ENCODE peak calls at places on chromosomes 1 and 21, in five cellular contexts. X, D, T, V and B are unnamed samples.
A peak's percentile ranks its signal among the peaks of the same experiment; 100 is the strongest.

GRCh38 chr1:244796719-244797406 is 38.6 kb upstream of the COX20 start:
- DNase-seq in D (no peak), T (peak; percentile 86), X (peak; percentile 39), V (peak; percentile 38), B (no peak)

GRCh38 chr1:117189109-117189437 is 21.7 kb downstream of the VTCN1 start:
- DNase-seq in T (no peak), X (no peak), V (no peak), D (no peak), B (no peak)

GRCh38 chr1:29785137-29785527 is 548.8 kb downstream of the PTPRU start:
- DNase-seq in D (no peak), V (no peak), T (no peak), X (no peak), B (no peak)

GRCh38 chr21:38773108-38774061 is 32.3 kb upstream of the ETS2 start:
- DNase-seq in V (peak; percentile 69), D (no peak), X (no peak), T (no peak), B (no peak)

GRCh38 chr1:163528710-163529348 is 207.1 kb downstream of the NUF2 start:
- DNase-seq in D (no peak), X (no peak), T (peak; percentile 33), V (no peak), B (no peak)

GRCh38 chr1:29933110-29933509 is 696.8 kb downstream of the PTPRU start:
- DNase-seq in D (no peak), V (no peak), T (no peak), X (no peak), B (no peak)

GRCh38 chr1:147618077-147618569 is 52.2 kb downstream of the ACP6 start:
- DNase-seq in V (no peak), D (no peak), T (no peak), X (peak; percentile 12), B (no peak)

GRCh38 chr1:2322593-2323295 is 68.6 kb downstream of the MORN1 start:
- DNase-seq in D (no peak), T (no peak), X (no peak), V (no peak), B (no peak)

GRCh38 chr1:203210350-203210749 is 19.1 kb downstream of the CHIT1 start:
- DNase-seq in X (no peak), T (no peak), D (no peak), V (no peak), B (no peak)

GRCh38 chr21:45004481-45005263 is 64.8 kb downstream of the SLX9 start:
- DNase-seq in D (peak; percentile 37), V (peak; percentile 24), T (no peak), X (no peak), B (no peak)

GRCh38 chr1:179101566-179101965 is 19.7 kb downstream of the TOR3A start:
- DNase-seq in X (no peak), D (no peak), T (no peak), V (no peak), B (no peak)

GRCh38 chr1:179107706-179108629 is 26.1 kb downstream of the TOR3A start:
- DNase-seq in X (no peak), T (no peak), V (no peak), D (no peak), B (no peak)

GRCh38 chr1:179104851-179105250 is 23.0 kb downstream of the TOR3A start:
- DNase-seq in X (no peak), T (no peak), V (no peak), D (no peak), B (no peak)

GRCh38 chr1:179105393-179105792 is 23.5 kb downstream of the TOR3A start:
- DNase-seq in T (no peak), V (no peak), X (no peak), D (no peak), B (no peak)

GRCh38 chr1:179103999-179104398 is 22.1 kb downstream of the TOR3A start:
- DNase-seq in V (no peak), T (no peak), X (no peak), D (no peak), B (no peak)
- H3K36me3 ChIP-seq in V (peaks cover 51% of the 10 kb centered on the region), T (no peaks in the 10 kb centered on the region), X (peaks cover 6% of the 10 kb centered on the region), D (peaks cover 9% of the 10 kb centered on the region), B (peaks cover 13% of the 10 kb centered on the region)

DNA sequence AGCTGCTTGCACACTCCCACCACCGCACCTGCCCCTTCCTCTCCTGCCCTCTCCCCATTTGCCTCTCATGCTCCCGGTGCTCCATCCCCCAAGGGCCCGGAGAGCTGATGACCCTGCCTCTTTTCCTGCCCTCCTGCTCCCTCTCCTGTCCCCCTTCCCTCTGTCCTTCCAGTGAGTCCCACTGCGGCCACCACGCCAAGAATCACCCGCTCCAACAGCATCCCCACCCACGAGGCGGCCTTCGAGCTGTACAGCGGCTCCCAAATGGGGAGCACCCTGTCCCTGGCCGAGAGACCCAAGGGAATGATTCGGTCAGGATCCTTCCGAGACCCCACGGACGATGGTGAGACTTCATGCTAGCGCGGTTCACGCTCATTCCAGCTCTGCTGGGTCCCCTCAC is 40.7 kb upstream of the IPO9 start:
- DNase-seq in T (no peak), V (no peak), X (no peak), D (no peak), B (no peak)
- H3K4me1 ChIP-seq in T (peaks cover 21% of the 10 kb centered on the region), V (peaks cover 63% of the 10 kb centered on the region), X (no peaks in the 10 kb centered on the region), D (peaks cover 19% of the 10 kb centered on the region), B (peaks cover 41% of the 10 kb centered on the region)

DNA sequence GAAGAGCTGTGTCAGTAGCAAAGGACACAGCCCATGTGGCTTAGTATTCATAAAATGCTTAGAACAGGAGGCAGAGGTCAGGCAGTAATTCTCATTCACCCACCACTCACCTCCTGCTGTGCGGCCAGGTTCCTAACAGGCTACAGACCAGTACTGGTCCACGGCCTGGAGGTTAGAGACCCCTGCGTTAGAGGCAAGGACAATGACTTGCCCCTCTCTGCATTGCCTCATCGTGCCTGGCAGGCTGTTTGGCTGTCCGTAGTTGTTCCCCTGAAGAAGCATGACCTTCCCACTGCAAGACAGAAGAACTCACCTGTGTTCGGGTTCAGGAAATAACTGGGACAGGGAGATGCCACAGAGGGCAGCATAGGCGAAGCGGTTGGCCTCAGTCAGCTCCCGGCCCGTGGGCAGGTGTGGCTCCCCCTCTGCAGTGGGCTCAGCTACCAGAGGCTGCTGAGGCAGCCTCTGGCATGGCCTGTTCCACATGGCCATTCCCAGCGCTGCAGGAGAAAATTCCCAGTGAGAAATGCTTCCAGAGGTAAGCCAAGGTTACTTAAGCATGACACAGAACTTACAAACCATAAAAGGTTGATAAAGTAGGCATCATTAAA is 19.3 kb downstream of the TMCO4 start:
- DNase-seq in V (no peak), D (no peak), T (no peak), X (no peak), B (no peak)
- H3K36me3 ChIP-seq in V (peaks cover 44% of the 10 kb centered on the region), D (peaks cover 17% of the 10 kb centered on the region), T (no peaks in the 10 kb centered on the region), X (peaks cover 16% of the 10 kb centered on the region), B (no peaks in the 10 kb centered on the region)

GRCh38 chr1:74396942-74397341 is 115.5 kb downstream of the LRRC53 start:
- DNase-seq in T (peak; percentile 74), V (peak; percentile 57), D (peak; percentile 59), X (no peak), B (no peak)
- H3K4me1 ChIP-seq in T (peaks cover 10% of the 10 kb centered on the region), V (peaks cover 34% of the 10 kb centered on the region), D (no peaks in the 10 kb centered on the region), X (no peaks in the 10 kb centered on the region), B (no peaks in the 10 kb centered on the region)

GRCh38 chr1:55724551-55725325 is 509.6 kb upstream of the USP24 start:
- DNase-seq in T (no peak), D (no peak), V (no peak), X (no peak), B (no peak)
- H3K36me3 ChIP-seq in T (no peaks in the 10 kb centered on the region), D (no peaks in the 10 kb centered on the region), V (no peaks in the 10 kb centered on the region), X (no peaks in the 10 kb centered on the region), B (no peaks in the 10 kb centered on the region)

GRCh38 chr1:218350022-218350525 is 4.9 kb downstream of the TGFB2 start:
- DNase-seq in X (no peak), D (no peak), T (no peak), V (no peak), B (no peak)
- H3K4me1 ChIP-seq in X (peaks cover 16% of the 10 kb centered on the region), D (peaks cover 35% of the 10 kb centered on the region), T (no peaks in the 10 kb centered on the region), V (peaks cover 17% of the 10 kb centered on the region), B (peaks cover 58% of the 10 kb centered on the region)

GRCh38 chr21:46544003-46544402 is 60.9 kb downstream of the S100B start:
- DNase-seq in X (no peak), D (peak; percentile 15), V (no peak), T (no peak), B (no peak)

GRCh38 chr21:46545911-46546310 is 59.0 kb downstream of the S100B start:
- DNase-seq in T (no peak), X (no peak), V (no peak), D (no peak), B (no peak)

GRCh38 chr21:46546799-46547198 is 58.1 kb downstream of the S100B start:
- DNase-seq in V (no peak), D (no peak), X (no peak), T (no peak), B (no peak)

GRCh38 chr21:46544824-46545223 is 60.1 kb downstream of the S100B start:
- DNase-seq in T (no peak), X (no peak), V (no peak), D (no peak), B (no peak)

DNA sequence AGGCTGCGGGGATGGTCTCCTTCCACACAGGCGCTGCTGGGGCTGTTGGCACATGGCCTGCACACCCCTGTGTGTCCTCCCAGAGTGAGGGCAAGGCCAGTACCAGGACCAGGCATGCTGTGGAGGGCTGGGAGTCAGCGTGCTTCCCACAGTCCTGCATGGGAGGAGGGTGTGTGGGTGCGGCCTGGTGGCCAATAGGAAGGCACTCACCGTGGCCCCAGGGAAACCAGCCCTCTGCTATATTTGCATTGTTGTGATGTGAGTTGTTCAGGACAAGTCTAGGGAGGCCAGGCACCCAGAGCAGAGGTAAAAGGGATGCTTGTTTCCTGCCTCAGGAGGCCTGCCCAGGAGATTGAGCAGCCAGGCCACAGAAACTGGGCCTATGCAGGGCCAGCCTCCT is 59.5 kb downstream of the S100B start:
- DNase-seq in V (no peak), T (no peak), D (peak; percentile 15), X (no peak), B (no peak)
- H3K36me3 ChIP-seq in V (peaks cover 95% of the 10 kb centered on the region), T (no peaks in the 10 kb centered on the region), D (peaks cover 100% of the 10 kb centered on the region), X (peaks cover 18% of the 10 kb centered on the region), B (peaks cover 80% of the 10 kb centered on the region)

DNA sequence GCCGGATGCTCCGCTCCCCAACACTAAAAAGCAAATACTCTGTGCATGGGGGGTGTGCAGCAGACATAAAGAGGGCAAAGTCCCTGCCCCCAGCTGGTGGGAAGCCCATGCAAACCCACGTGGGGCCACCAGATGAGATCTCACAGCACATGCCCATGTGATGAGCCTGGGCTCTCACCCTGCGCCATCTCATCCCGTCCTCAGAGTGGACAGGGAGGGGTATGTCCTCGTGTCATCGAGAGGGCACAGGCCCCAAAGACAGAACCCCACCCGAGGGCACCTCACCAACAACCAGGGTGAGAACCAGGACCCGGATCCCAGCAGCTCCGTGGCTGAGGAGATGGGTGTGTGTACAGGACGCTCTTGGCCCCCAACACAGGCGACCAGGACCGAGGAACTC is 25.1 kb upstream of the ARHGEF16 start:
- DNase-seq in V (no peak), D (peak; percentile 47), X (no peak), T (no peak), B (no peak)
- H3K4me1 ChIP-seq in V (peaks cover 6% of the 10 kb centered on the region), D (no peaks in the 10 kb centered on the region), X (no peaks in the 10 kb centered on the region), T (peaks cover 3% of the 10 kb centered on the region), B (no peaks in the 10 kb centered on the region)